ENCODE peak calls at places on chromosomes 2 and 18, in four cellular contexts. B is suprapubic skin, I is A673, E is AG04450. X is an unnamed sample.

GRCh38 chr2:28419003-28419704 is 26.5 kb downstream of the FOSL2 start:
- DNase-seq in I (no peak), E (no peak), B (no peak), X (peak)

GRCh38 chr2:235541016-235541415 is 47.2 kb downstream of the AGAP1 start:
- DNase-seq in I (no peak), B (no peak), E (no peak), X (no peak)

GRCh38 chr2:40591785-40592184 is 139.9 kb upstream of the SLC8A1 start:
- DNase-seq in I (no peak), E (no peak), B (no peak), X (no peak)

GRCh38 chr2:19886261-19886660 is 15.5 kb downstream of the TTC32 start:
- DNase-seq in I (no peak), B (no peak), E (no peak), X (no peak)

GRCh38 chr2:64604929-64605550 is 48.7 kb downstream of the SERTAD2 start:
- DNase-seq in E (no peak), I (no peak), B (no peak), X (no peak)

GRCh38 chr2:88874063-88874657 is 182.7 kb downstream of the RPIA start:
- DNase-seq in I (peak), E (no peak), B (no peak), X (peak)

GRCh38 chr2:120233292-120233691 is 10.1 kb upstream of the TMEM185B start:
- DNase-seq in I (no peak), E (no peak), B (no peak), X (no peak)

GRCh38 chr18:61842146-61842545 is 50.7 kb downstream of the RNF152 start:
- DNase-seq in E (no peak), B (no peak), I (peak), X (no peak)

GRCh38 chr2:105438104-105438929 is 39.5 kb upstream of the FHL2 start:
- DNase-seq in B (no peak), I (no peak), E (no peak), X (no peak)

GRCh38 chr18:22470511-22471181 is 52.9 kb upstream of the CTAGE1 start:
- DNase-seq in B (no peak), E (no peak), I (no peak), X (no peak)

GRCh38 chr2:168539945-168540344 is 83.9 kb downstream of the CERS6 start:
- DNase-seq in I (no peak), E (no peak), B (no peak), X (no peak)

GRCh38 chr2:15833731-15834130 is 106.6 kb upstream of the MYCN start:
- DNase-seq in E (no peak), B (no peak), I (no peak), X (no peak)

GRCh38 chr2:68466361-68466777 is 725 bp downstream of the FBXO48 start:
- DNase-seq in I (no peak), B (no peak), E (peak), X (peak)

GRCh38 chr18:44520981-44521672 is 159.6 kb upstream of the SETBP1 start:
- DNase-seq in B (no peak), E (no peak), I (no peak), X (no peak)

GRCh38 chr18:47036298-47036874 is 965 bp upstream of the ELOA2 start:
- DNase-seq in B (no peak), I (peak), E (no peak), X (no peak)

GRCh38 chr2:203533696-203534471 is 1.2 kb downstream of the RAPH1 start:
- DNase-seq in E (peak), B (no peak), I (peak), X (peak)

GRCh38 chr18:8709248-8710059 is 4.1 kb downstream of the MTCL1 start:
- DNase-seq in E (no peak), B (no peak), I (no peak), X (no peak)

GRCh38 chr2:55430536-55430935 is 10.9 kb upstream of the CCDC88A start:
- DNase-seq in E (no peak), I (no peak), B (no peak), X (no peak)

GRCh38 chr2:129253461-129253812 is 726.0 kb upstream of the RAB6C start:
- DNase-seq in B (no peak), E (no peak), I (peak), X (peak)

GRCh38 chr2:161580021-161580420 is 44.2 kb upstream of the SLC4A10 start:
- DNase-seq in B (no peak), I (no peak), E (no peak), X (no peak)

GRCh38 chr18:62637807-62638687 is 77.3 kb upstream of the PHLPP1 start:
- DNase-seq in B (peak), I (peak), E (no peak), X (peak)

GRCh38 chr18:11761553-11761952 is 72.5 kb downstream of the GNAL start:
- DNase-seq in B (no peak), E (no peak), I (no peak), X (peak)

GRCh38 chr2:3741867-3742602 is 38.7 kb downstream of the DCDC2C start:
- DNase-seq in I (no peak), B (no peak), E (no peak), X (no peak)

GRCh38 chr18:49555641-49556040 is 6.2 kb upstream of the LIPG start:
- DNase-seq in E (no peak), I (no peak), B (peak), X (no peak)

GRCh38 chr2:11129598-11130449 is 25.4 kb upstream of the SLC66A3 start:
- DNase-seq in E (no peak), I (peak), B (no peak), X (peak)

GRCh38 chr2:214960677-214961076 is 151.2 kb upstream of the BARD1 start:
- DNase-seq in I (peak), B (no peak), E (no peak), X (no peak)

GRCh38 chr2:46983065-46983801 is 67.6 kb upstream of the MCFD2 start:
- DNase-seq in I (no peak), E (no peak), B (no peak), X (peak)

DNA sequence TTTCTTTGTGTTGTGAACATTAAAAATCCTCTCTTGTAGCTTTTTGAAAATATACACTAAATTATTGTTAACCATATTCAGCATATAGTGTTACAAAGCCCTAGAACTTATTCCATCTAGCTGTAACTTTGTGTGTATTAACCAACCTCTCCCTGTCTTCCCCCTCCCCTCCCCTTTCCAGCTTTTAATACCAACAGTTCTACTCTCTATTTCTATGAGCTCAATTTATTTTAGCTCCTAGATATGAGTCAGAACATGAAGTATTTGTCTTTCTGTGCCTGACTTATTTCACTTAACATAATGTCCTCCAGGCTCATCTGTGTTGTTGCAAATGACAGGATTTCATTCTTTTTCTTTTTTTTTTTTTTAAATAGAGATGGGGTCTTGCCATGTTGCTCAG is 45.1 kb downstream of the GPD2 start:
- DNase-seq in I (no peak), E (no peak), B (no peak), X (no peak)
- H3K4me3 ChIP-seq in I (no peak), E (no peak), B (no peak), X (no peak)

DNA sequence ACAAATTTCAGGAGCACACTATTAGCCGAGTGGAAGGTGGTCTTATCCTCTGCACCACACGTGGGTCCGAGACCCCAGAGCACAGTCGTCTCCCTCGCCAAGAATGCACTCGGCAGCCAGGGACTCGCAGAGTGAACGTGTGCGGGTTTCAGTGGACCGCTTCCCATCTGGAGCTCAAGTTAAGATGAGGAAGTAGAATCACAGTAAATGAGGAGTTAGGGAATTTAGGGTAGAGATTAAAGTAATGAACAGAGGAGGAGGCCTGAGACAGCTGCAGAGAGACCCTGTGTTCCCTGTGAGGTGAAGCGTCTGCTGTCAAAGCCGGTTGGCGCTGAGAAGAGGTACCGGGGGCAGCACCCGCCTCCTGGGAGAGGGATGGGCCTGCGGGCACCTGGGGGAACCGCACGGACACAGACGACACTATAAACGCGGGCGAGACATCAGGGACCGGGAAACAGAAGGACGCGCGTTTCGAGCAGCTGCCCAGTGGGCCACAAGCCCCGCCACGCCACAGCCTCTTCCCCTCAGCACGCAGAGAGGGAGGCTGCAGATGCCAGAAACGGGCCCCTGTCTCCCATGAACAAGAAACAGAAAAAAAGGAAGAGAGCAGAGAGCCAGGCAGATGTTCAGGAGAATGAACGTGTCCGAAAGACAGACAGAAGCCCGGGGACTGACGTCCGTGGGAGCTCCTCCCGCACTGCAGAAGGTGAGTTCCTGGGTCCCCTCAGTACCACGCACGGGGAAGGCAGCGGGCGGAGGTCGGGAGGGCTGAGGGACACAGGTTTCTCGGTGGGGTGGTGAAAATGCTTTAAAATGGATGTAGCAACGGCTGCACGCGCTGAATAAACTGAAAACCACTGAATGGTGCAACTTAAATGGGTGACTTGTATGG is 5.4 kb upstream of the KCNG2 start:
- DNase-seq in I (no peak), B (no peak), E (no peak), X (no peak)
- H3K4me3 ChIP-seq in I (no peak), B (no peak), E (peak), X (no peak)

GRCh38 chr2:127075821-127076220 is 31.1 kb downstream of the BIN1 start:
- DNase-seq in E (no peak), B (no peak), I (no peak), X (no peak)
- H3K4me3 ChIP-seq in E (no peak), B (no peak), I (no peak), X (no peak)

DNA sequence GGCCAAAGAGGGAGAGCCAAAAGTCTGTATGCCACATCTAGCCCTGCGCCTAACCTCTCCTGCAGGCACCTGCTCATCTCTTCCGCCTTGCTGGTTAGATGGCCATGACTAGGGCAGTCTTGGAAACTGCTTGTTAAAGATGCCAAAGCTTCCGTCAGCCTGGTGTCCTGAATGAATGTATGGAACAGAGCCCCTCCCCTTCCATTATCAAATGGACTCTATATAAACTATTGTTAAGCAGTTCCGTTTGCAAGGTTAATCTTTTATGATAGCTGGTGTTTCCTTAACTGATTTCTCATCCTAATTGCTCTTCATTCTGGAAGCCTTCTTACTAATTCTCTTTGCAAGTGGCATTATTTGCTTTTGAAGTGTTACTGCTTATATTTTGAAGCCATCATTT is 87.1 kb downstream of the ATP9B start:
- DNase-seq in B (no peak), I (no peak), E (no peak), X (no peak)
- H3K4me3 ChIP-seq in B (no peak), I (no peak), E (no peak), X (no peak)

DNA sequence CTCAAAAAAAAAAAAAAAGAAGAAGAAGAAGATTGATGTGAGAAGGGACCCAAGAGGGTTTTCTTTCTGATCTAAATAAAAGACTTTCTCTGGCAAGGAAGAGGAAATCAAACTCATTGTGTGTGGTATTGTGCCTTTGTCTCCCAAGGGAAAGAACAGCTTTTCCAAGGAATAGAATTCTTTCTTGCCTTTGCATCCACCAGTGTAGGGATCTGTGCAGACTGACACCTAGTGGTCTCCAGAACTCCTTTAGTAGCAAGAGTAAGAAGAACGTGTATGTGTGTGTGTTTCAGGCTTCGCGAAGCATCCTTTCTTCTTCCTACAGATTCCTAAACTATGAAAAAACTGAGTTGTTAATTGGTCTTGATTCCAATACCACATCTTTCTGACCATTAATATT is 33.5 kb upstream of the CRIM1 start:
- DNase-seq in B (no peak), I (peak), E (no peak), X (no peak)
- H3K4me3 ChIP-seq in B (no peak), I (no peak), E (no peak), X (no peak)

GRCh38 chr2:208890486-208890885 is 483.9 kb downstream of the PTH2R start:
- DNase-seq in I (no peak), E (no peak), B (no peak), X (no peak)
- H3K4me3 ChIP-seq in I (no peak), E (no peak), B (no peak), X (no peak)

GRCh38 chr2:127079358-127079920 is 27.5 kb downstream of the BIN1 start:
- DNase-seq in B (no peak), E (no peak), I (no peak), X (no peak)
- H3K4me3 ChIP-seq in B (no peak), E (no peak), I (no peak), X (no peak)

GRCh38 chr18:78531637-78532036 is 448.0 kb upstream of the SALL3 start:
- DNase-seq in E (no peak), B (no peak), I (no peak), X (no peak)
- H3K4me3 ChIP-seq in E (no peak), B (no peak), I (no peak), X (no peak)

X was measured in Jurkat, Clone E6-1.